ENCODE peak calls at places on chromosomes 4 and X, in nine cellular contexts. One of them, this sample, is unnamed.

GRCh38 chrX:11100281-11101035 is 10.7 kb upstream of the HCCS start:
- ATAC-seq in stimulated activated naive B cell treated with anti-CD40 and anti-IgM and Interleukin-4, amounts not matched to agents 10 μg/mL and 1 μg/mL and 100 μg/mL, for 72 hours: no peak
- ATAC-seq in activated naive CD4-positive, alpha-beta T cell treated with anti-CD3 and anti-CD28 coated beads, Interleukin-2, amount 50 U/mL, for 72 hours: no peak
- ATAC-seq in lower lobe of right lung: no peak
- ATAC-seq in activated CD4-positive, alpha-beta T cell treated with anti-CD3 and anti-CD28 coated beads for 36 hours: no peak
- ATAC-seq in left lobe of liver: peak
- ATAC-seq in right cardiac atrium: peak
- ATAC-seq in activated T-helper 17 cell treated with anti-CD3 and anti-CD28 coated beads, Interleukin-2, amount 50 U/mL, for 72 hours: no peak
- ATAC-seq in HepG2: peak
- ATAC-seq in this sample: no peak

GRCh38 chr4:53653484-53654053 is 62.3 kb upstream of the LNX1 start:
- ATAC-seq in activated naive CD4-positive, alpha-beta T cell treated with anti-CD3 and anti-CD28 coated beads, Interleukin-2, amount 50 U/mL, for 72 hours: no peak
- ATAC-seq in left lobe of liver: peak
- ATAC-seq in stimulated activated naive B cell treated with anti-CD40 and anti-IgM and Interleukin-4, amounts not matched to agents 10 μg/mL and 1 μg/mL and 100 μg/mL, for 72 hours: peak
- ATAC-seq in right cardiac atrium: no peak
- ATAC-seq in lower lobe of right lung: no peak
- ATAC-seq in HepG2: no peak
- ATAC-seq in activated CD4-positive, alpha-beta T cell treated with anti-CD3 and anti-CD28 coated beads for 36 hours: no peak
- ATAC-seq in activated T-helper 17 cell treated with anti-CD3 and anti-CD28 coated beads, Interleukin-2, amount 50 U/mL, for 72 hours: no peak
- ATAC-seq in this sample: no peak

GRCh38 chrX:43878902-43879526 is 3.2 kb downstream of the MAOB start:
- ATAC-seq in left lobe of liver: peak
- ATAC-seq in activated CD4-positive, alpha-beta T cell treated with anti-CD3 and anti-CD28 coated beads for 36 hours: no peak
- ATAC-seq in HepG2: no peak
- ATAC-seq in right cardiac atrium: peak
- ATAC-seq in lower lobe of right lung: no peak
- ATAC-seq in activated T-helper 17 cell treated with anti-CD3 and anti-CD28 coated beads, Interleukin-2, amount 50 U/mL, for 72 hours: no peak
- ATAC-seq in activated naive CD4-positive, alpha-beta T cell treated with anti-CD3 and anti-CD28 coated beads, Interleukin-2, amount 50 U/mL, for 72 hours: no peak
- ATAC-seq in stimulated activated naive B cell treated with anti-CD40 and anti-IgM and Interleukin-4, amounts not matched to agents 10 μg/mL and 1 μg/mL and 100 μg/mL, for 72 hours: no peak
- ATAC-seq in this sample: no peak

GRCh38 chr4:122668241-122668640 is 47.4 kb upstream of the IL21 start:
- ATAC-seq in left lobe of liver: no peak
- ATAC-seq in HepG2: no peak
- ATAC-seq in right cardiac atrium: no peak
- ATAC-seq in activated CD4-positive, alpha-beta T cell treated with anti-CD3 and anti-CD28 coated beads for 36 hours: no peak
- ATAC-seq in activated naive CD4-positive, alpha-beta T cell treated with anti-CD3 and anti-CD28 coated beads, Interleukin-2, amount 50 U/mL, for 72 hours: no peak
- ATAC-seq in lower lobe of right lung: no peak
- ATAC-seq in stimulated activated naive B cell treated with anti-CD40 and anti-IgM and Interleukin-4, amounts not matched to agents 10 μg/mL and 1 μg/mL and 100 μg/mL, for 72 hours: no peak
- ATAC-seq in activated T-helper 17 cell treated with anti-CD3 and anti-CD28 coated beads, Interleukin-2, amount 50 U/mL, for 72 hours: no peak
- ATAC-seq in this sample: no peak

GRCh38 chr4:122456228-122457106 is at the start of gene IL2:
- ATAC-seq in HepG2: no peak
- ATAC-seq in lower lobe of right lung: no peak
- ATAC-seq in activated naive CD4-positive, alpha-beta T cell treated with anti-CD3 and anti-CD28 coated beads, Interleukin-2, amount 50 U/mL, for 72 hours: peak
- ATAC-seq in right cardiac atrium: no peak
- ATAC-seq in activated CD4-positive, alpha-beta T cell treated with anti-CD3 and anti-CD28 coated beads for 36 hours: peak
- ATAC-seq in stimulated activated naive B cell treated with anti-CD40 and anti-IgM and Interleukin-4, amounts not matched to agents 10 μg/mL and 1 μg/mL and 100 μg/mL, for 72 hours: no peak
- ATAC-seq in activated T-helper 17 cell treated with anti-CD3 and anti-CD28 coated beads, Interleukin-2, amount 50 U/mL, for 72 hours: peak
- ATAC-seq in left lobe of liver: no peak
- ATAC-seq in this sample: no peak

GRCh38 chrX:126575911-126576310 is 23.3 kb upstream of the DCAF12L1 start:
- ATAC-seq in left lobe of liver: no peak
- ATAC-seq in activated T-helper 17 cell treated with anti-CD3 and anti-CD28 coated beads, Interleukin-2, amount 50 U/mL, for 72 hours: no peak
- ATAC-seq in right cardiac atrium: no peak
- ATAC-seq in stimulated activated naive B cell treated with anti-CD40 and anti-IgM and Interleukin-4, amounts not matched to agents 10 μg/mL and 1 μg/mL and 100 μg/mL, for 72 hours: no peak
- ATAC-seq in activated naive CD4-positive, alpha-beta T cell treated with anti-CD3 and anti-CD28 coated beads, Interleukin-2, amount 50 U/mL, for 72 hours: no peak
- ATAC-seq in activated CD4-positive, alpha-beta T cell treated with anti-CD3 and anti-CD28 coated beads for 36 hours: no peak
- ATAC-seq in lower lobe of right lung: no peak
- ATAC-seq in HepG2: no peak
- ATAC-seq in this sample: no peak

GRCh38 chrX:78321809-78322208 is 5.6 kb downstream of the CYSLTR1 start:
- ATAC-seq in stimulated activated naive B cell treated with anti-CD40 and anti-IgM and Interleukin-4, amounts not matched to agents 10 μg/mL and 1 μg/mL and 100 μg/mL, for 72 hours: peak
- ATAC-seq in left lobe of liver: no peak
- ATAC-seq in HepG2: no peak
- ATAC-seq in lower lobe of right lung: peak
- ATAC-seq in activated T-helper 17 cell treated with anti-CD3 and anti-CD28 coated beads, Interleukin-2, amount 50 U/mL, for 72 hours: peak
- ATAC-seq in activated naive CD4-positive, alpha-beta T cell treated with anti-CD3 and anti-CD28 coated beads, Interleukin-2, amount 50 U/mL, for 72 hours: peak
- ATAC-seq in right cardiac atrium: no peak
- ATAC-seq in activated CD4-positive, alpha-beta T cell treated with anti-CD3 and anti-CD28 coated beads for 36 hours: peak
- ATAC-seq in this sample: peak

GRCh38 chr4:64174247-64174882 is 234.9 kb downstream of the TECRL start:
- ATAC-seq in left lobe of liver: no peak
- ATAC-seq in activated naive CD4-positive, alpha-beta T cell treated with anti-CD3 and anti-CD28 coated beads, Interleukin-2, amount 50 U/mL, for 72 hours: no peak
- ATAC-seq in HepG2: peak
- ATAC-seq in activated CD4-positive, alpha-beta T cell treated with anti-CD3 and anti-CD28 coated beads for 36 hours: no peak
- ATAC-seq in lower lobe of right lung: no peak
- ATAC-seq in right cardiac atrium: no peak
- ATAC-seq in stimulated activated naive B cell treated with anti-CD40 and anti-IgM and Interleukin-4, amounts not matched to agents 10 μg/mL and 1 μg/mL and 100 μg/mL, for 72 hours: peak
- ATAC-seq in activated T-helper 17 cell treated with anti-CD3 and anti-CD28 coated beads, Interleukin-2, amount 50 U/mL, for 72 hours: no peak
- ATAC-seq in this sample: peak

GRCh38 chrX:63661676-63662075 is 123.3 kb downstream of the ARHGEF9 start:
- ATAC-seq in activated CD4-positive, alpha-beta T cell treated with anti-CD3 and anti-CD28 coated beads for 36 hours: no peak
- ATAC-seq in lower lobe of right lung: no peak
- ATAC-seq in stimulated activated naive B cell treated with anti-CD40 and anti-IgM and Interleukin-4, amounts not matched to agents 10 μg/mL and 1 μg/mL and 100 μg/mL, for 72 hours: no peak
- ATAC-seq in activated T-helper 17 cell treated with anti-CD3 and anti-CD28 coated beads, Interleukin-2, amount 50 U/mL, for 72 hours: no peak
- ATAC-seq in HepG2: no peak
- ATAC-seq in activated naive CD4-positive, alpha-beta T cell treated with anti-CD3 and anti-CD28 coated beads, Interleukin-2, amount 50 U/mL, for 72 hours: no peak
- ATAC-seq in left lobe of liver: no peak
- ATAC-seq in right cardiac atrium: peak
- ATAC-seq in this sample: no peak

GRCh38 chrX:154061801-154062200 is 35.7 kb downstream of the MECP2 start:
- ATAC-seq in left lobe of liver: no peak
- ATAC-seq in stimulated activated naive B cell treated with anti-CD40 and anti-IgM and Interleukin-4, amounts not matched to agents 10 μg/mL and 1 μg/mL and 100 μg/mL, for 72 hours: no peak
- ATAC-seq in activated T-helper 17 cell treated with anti-CD3 and anti-CD28 coated beads, Interleukin-2, amount 50 U/mL, for 72 hours: no peak
- ATAC-seq in activated naive CD4-positive, alpha-beta T cell treated with anti-CD3 and anti-CD28 coated beads, Interleukin-2, amount 50 U/mL, for 72 hours: no peak
- ATAC-seq in right cardiac atrium: no peak
- ATAC-seq in HepG2: no peak
- ATAC-seq in lower lobe of right lung: no peak
- ATAC-seq in activated CD4-positive, alpha-beta T cell treated with anti-CD3 and anti-CD28 coated beads for 36 hours: no peak
- ATAC-seq in this sample: no peak

GRCh38 chrX:153875391-153876111 is 10.4 kb downstream of the L1CAM start:
- ATAC-seq in left lobe of liver: peak
- ATAC-seq in stimulated activated naive B cell treated with anti-CD40 and anti-IgM and Interleukin-4, amounts not matched to agents 10 μg/mL and 1 μg/mL and 100 μg/mL, for 72 hours: peak
- ATAC-seq in activated naive CD4-positive, alpha-beta T cell treated with anti-CD3 and anti-CD28 coated beads, Interleukin-2, amount 50 U/mL, for 72 hours: peak
- ATAC-seq in right cardiac atrium: peak
- ATAC-seq in lower lobe of right lung: peak
- ATAC-seq in HepG2: peak
- ATAC-seq in activated T-helper 17 cell treated with anti-CD3 and anti-CD28 coated beads, Interleukin-2, amount 50 U/mL, for 72 hours: peak
- ATAC-seq in activated CD4-positive, alpha-beta T cell treated with anti-CD3 and anti-CD28 coated beads for 36 hours: peak
- ATAC-seq in this sample: no peak

GRCh38 chr4:174707897-174708296 is 121.2 kb downstream of the GLRA3 start:
- ATAC-seq in left lobe of liver: no peak
- ATAC-seq in activated naive CD4-positive, alpha-beta T cell treated with anti-CD3 and anti-CD28 coated beads, Interleukin-2, amount 50 U/mL, for 72 hours: no peak
- ATAC-seq in lower lobe of right lung: no peak
- ATAC-seq in right cardiac atrium: no peak
- ATAC-seq in HepG2: no peak
- ATAC-seq in activated CD4-positive, alpha-beta T cell treated with anti-CD3 and anti-CD28 coated beads for 36 hours: no peak
- ATAC-seq in stimulated activated naive B cell treated with anti-CD40 and anti-IgM and Interleukin-4, amounts not matched to agents 10 μg/mL and 1 μg/mL and 100 μg/mL, for 72 hours: no peak
- ATAC-seq in activated T-helper 17 cell treated with anti-CD3 and anti-CD28 coated beads, Interleukin-2, amount 50 U/mL, for 72 hours: no peak
- ATAC-seq in this sample: no peak

GRCh38 chrX:39516399-39516798 is 581.4 kb downstream of the BCOR start:
- ATAC-seq in activated CD4-positive, alpha-beta T cell treated with anti-CD3 and anti-CD28 coated beads for 36 hours: no peak
- ATAC-seq in activated T-helper 17 cell treated with anti-CD3 and anti-CD28 coated beads, Interleukin-2, amount 50 U/mL, for 72 hours: no peak
- ATAC-seq in left lobe of liver: no peak
- ATAC-seq in lower lobe of right lung: no peak
- ATAC-seq in activated naive CD4-positive, alpha-beta T cell treated with anti-CD3 and anti-CD28 coated beads, Interleukin-2, amount 50 U/mL, for 72 hours: no peak
- ATAC-seq in HepG2: no peak
- ATAC-seq in stimulated activated naive B cell treated with anti-CD40 and anti-IgM and Interleukin-4, amounts not matched to agents 10 μg/mL and 1 μg/mL and 100 μg/mL, for 72 hours: no peak
- ATAC-seq in right cardiac atrium: no peak
- ATAC-seq in this sample: no peak

GRCh38 chr4:168844261-168845039 is 165.6 kb downstream of the CBR4 start:
- ATAC-seq in activated T-helper 17 cell treated with anti-CD3 and anti-CD28 coated beads, Interleukin-2, amount 50 U/mL, for 72 hours: no peak
- ATAC-seq in activated naive CD4-positive, alpha-beta T cell treated with anti-CD3 and anti-CD28 coated beads, Interleukin-2, amount 50 U/mL, for 72 hours: no peak
- ATAC-seq in stimulated activated naive B cell treated with anti-CD40 and anti-IgM and Interleukin-4, amounts not matched to agents 10 μg/mL and 1 μg/mL and 100 μg/mL, for 72 hours: no peak
- ATAC-seq in right cardiac atrium: no peak
- ATAC-seq in left lobe of liver: peak
- ATAC-seq in HepG2: no peak
- ATAC-seq in lower lobe of right lung: peak
- ATAC-seq in activated CD4-positive, alpha-beta T cell treated with anti-CD3 and anti-CD28 coated beads for 36 hours: no peak
- ATAC-seq in this sample: no peak

GRCh38 chr4:86108152-86108551 is 251.7 kb downstream of the MAPK10 start:
- ATAC-seq in stimulated activated naive B cell treated with anti-CD40 and anti-IgM and Interleukin-4, amounts not matched to agents 10 μg/mL and 1 μg/mL and 100 μg/mL, for 72 hours: no peak
- ATAC-seq in HepG2: no peak
- ATAC-seq in left lobe of liver: no peak
- ATAC-seq in activated CD4-positive, alpha-beta T cell treated with anti-CD3 and anti-CD28 coated beads for 36 hours: no peak
- ATAC-seq in lower lobe of right lung: no peak
- ATAC-seq in activated T-helper 17 cell treated with anti-CD3 and anti-CD28 coated beads, Interleukin-2, amount 50 U/mL, for 72 hours: no peak
- ATAC-seq in activated naive CD4-positive, alpha-beta T cell treated with anti-CD3 and anti-CD28 coated beads, Interleukin-2, amount 50 U/mL, for 72 hours: no peak
- ATAC-seq in right cardiac atrium: no peak
- ATAC-seq in this sample: no peak

GRCh38 chr4:101593666-101594065 is 196.9 kb upstream of the BANK1 start:
- ATAC-seq in right cardiac atrium: no peak
- ATAC-seq in activated T-helper 17 cell treated with anti-CD3 and anti-CD28 coated beads, Interleukin-2, amount 50 U/mL, for 72 hours: no peak
- ATAC-seq in HepG2: no peak
- ATAC-seq in stimulated activated naive B cell treated with anti-CD40 and anti-IgM and Interleukin-4, amounts not matched to agents 10 μg/mL and 1 μg/mL and 100 μg/mL, for 72 hours: no peak
- ATAC-seq in activated CD4-positive, alpha-beta T cell treated with anti-CD3 and anti-CD28 coated beads for 36 hours: peak
- ATAC-seq in lower lobe of right lung: no peak
- ATAC-seq in left lobe of liver: no peak
- ATAC-seq in activated naive CD4-positive, alpha-beta T cell treated with anti-CD3 and anti-CD28 coated beads, Interleukin-2, amount 50 U/mL, for 72 hours: no peak
- ATAC-seq in this sample: no peak

GRCh38 chr4:169618986-169619385 is 1.4 kb upstream of the CLCN3 start:
- ATAC-seq in right cardiac atrium: no peak
- ATAC-seq in activated CD4-positive, alpha-beta T cell treated with anti-CD3 and anti-CD28 coated beads for 36 hours: no peak
- ATAC-seq in left lobe of liver: no peak
- ATAC-seq in activated T-helper 17 cell treated with anti-CD3 and anti-CD28 coated beads, Interleukin-2, amount 50 U/mL, for 72 hours: no peak
- ATAC-seq in HepG2: no peak
- ATAC-seq in stimulated activated naive B cell treated with anti-CD40 and anti-IgM and Interleukin-4, amounts not matched to agents 10 μg/mL and 1 μg/mL and 100 μg/mL, for 72 hours: no peak
- ATAC-seq in activated naive CD4-positive, alpha-beta T cell treated with anti-CD3 and anti-CD28 coated beads, Interleukin-2, amount 50 U/mL, for 72 hours: no peak
- ATAC-seq in lower lobe of right lung: no peak
- ATAC-seq in this sample: no peak

GRCh38 chrX:155334486-155335316 is at the start of gene CLIC2:
- ATAC-seq in stimulated activated naive B cell treated with anti-CD40 and anti-IgM and Interleukin-4, amounts not matched to agents 10 μg/mL and 1 μg/mL and 100 μg/mL, for 72 hours: peak
- ATAC-seq in right cardiac atrium: peak
- ATAC-seq in activated naive CD4-positive, alpha-beta T cell treated with anti-CD3 and anti-CD28 coated beads, Interleukin-2, amount 50 U/mL, for 72 hours: peak
- ATAC-seq in left lobe of liver: peak
- ATAC-seq in HepG2: no peak
- ATAC-seq in activated T-helper 17 cell treated with anti-CD3 and anti-CD28 coated beads, Interleukin-2, amount 50 U/mL, for 72 hours: peak
- ATAC-seq in activated CD4-positive, alpha-beta T cell treated with anti-CD3 and anti-CD28 coated beads for 36 hours: peak
- ATAC-seq in lower lobe of right lung: peak
- ATAC-seq in this sample: no peak

GRCh38 chr4:185638548-185639301 is 103.4 kb upstream of the PDLIM3 start:
- ATAC-seq in lower lobe of right lung: no peak
- ATAC-seq in stimulated activated naive B cell treated with anti-CD40 and anti-IgM and Interleukin-4, amounts not matched to agents 10 μg/mL and 1 μg/mL and 100 μg/mL, for 72 hours: no peak
- ATAC-seq in HepG2: no peak
- ATAC-seq in left lobe of liver: peak
- ATAC-seq in right cardiac atrium: peak
- ATAC-seq in activated T-helper 17 cell treated with anti-CD3 and anti-CD28 coated beads, Interleukin-2, amount 50 U/mL, for 72 hours: no peak
- ATAC-seq in activated naive CD4-positive, alpha-beta T cell treated with anti-CD3 and anti-CD28 coated beads, Interleukin-2, amount 50 U/mL, for 72 hours: no peak
- ATAC-seq in activated CD4-positive, alpha-beta T cell treated with anti-CD3 and anti-CD28 coated beads for 36 hours: no peak
- ATAC-seq in this sample: peak

GRCh38 chrX:69060631-69061408 is 104.4 kb downstream of the PJA1 start:
- ATAC-seq in activated CD4-positive, alpha-beta T cell treated with anti-CD3 and anti-CD28 coated beads for 36 hours: no peak
- ATAC-seq in stimulated activated naive B cell treated with anti-CD40 and anti-IgM and Interleukin-4, amounts not matched to agents 10 μg/mL and 1 μg/mL and 100 μg/mL, for 72 hours: no peak
- ATAC-seq in lower lobe of right lung: peak
- ATAC-seq in activated naive CD4-positive, alpha-beta T cell treated with anti-CD3 and anti-CD28 coated beads, Interleukin-2, amount 50 U/mL, for 72 hours: no peak
- ATAC-seq in left lobe of liver: peak
- ATAC-seq in right cardiac atrium: peak
- ATAC-seq in activated T-helper 17 cell treated with anti-CD3 and anti-CD28 coated beads, Interleukin-2, amount 50 U/mL, for 72 hours: no peak
- ATAC-seq in HepG2: peak
- ATAC-seq in this sample: no peak

GRCh38 chr4:184575306-184575705 is 73.9 kb downstream of the CASP3 start:
- ATAC-seq in right cardiac atrium: no peak
- ATAC-seq in HepG2: peak
- ATAC-seq in stimulated activated naive B cell treated with anti-CD40 and anti-IgM and Interleukin-4, amounts not matched to agents 10 μg/mL and 1 μg/mL and 100 μg/mL, for 72 hours: no peak
- ATAC-seq in activated naive CD4-positive, alpha-beta T cell treated with anti-CD3 and anti-CD28 coated beads, Interleukin-2, amount 50 U/mL, for 72 hours: peak
- ATAC-seq in lower lobe of right lung: no peak
- ATAC-seq in activated T-helper 17 cell treated with anti-CD3 and anti-CD28 coated beads, Interleukin-2, amount 50 U/mL, for 72 hours: peak
- ATAC-seq in activated CD4-positive, alpha-beta T cell treated with anti-CD3 and anti-CD28 coated beads for 36 hours: peak
- ATAC-seq in left lobe of liver: no peak
- ATAC-seq in this sample: no peak

GRCh38 chr4:119536572-119537528 is 91.8 kb downstream of the PDE5A start:
- ATAC-seq in activated CD4-positive, alpha-beta T cell treated with anti-CD3 and anti-CD28 coated beads for 36 hours: no peak
- ATAC-seq in left lobe of liver: no peak
- ATAC-seq in stimulated activated naive B cell treated with anti-CD40 and anti-IgM and Interleukin-4, amounts not matched to agents 10 μg/mL and 1 μg/mL and 100 μg/mL, for 72 hours: peak
- ATAC-seq in HepG2: no peak
- ATAC-seq in activated T-helper 17 cell treated with anti-CD3 and anti-CD28 coated beads, Interleukin-2, amount 50 U/mL, for 72 hours: no peak
- ATAC-seq in right cardiac atrium: no peak
- ATAC-seq in activated naive CD4-positive, alpha-beta T cell treated with anti-CD3 and anti-CD28 coated beads, Interleukin-2, amount 50 U/mL, for 72 hours: no peak
- ATAC-seq in lower lobe of right lung: no peak
- ATAC-seq in this sample: peak

GRCh38 chr4:183989471-183989870 is 84.4 kb downstream of the STOX2 start:
- ATAC-seq in stimulated activated naive B cell treated with anti-CD40 and anti-IgM and Interleukin-4, amounts not matched to agents 10 μg/mL and 1 μg/mL and 100 μg/mL, for 72 hours: no peak
- ATAC-seq in activated T-helper 17 cell treated with anti-CD3 and anti-CD28 coated beads, Interleukin-2, amount 50 U/mL, for 72 hours: no peak
- ATAC-seq in activated naive CD4-positive, alpha-beta T cell treated with anti-CD3 and anti-CD28 coated beads, Interleukin-2, amount 50 U/mL, for 72 hours: no peak
- ATAC-seq in right cardiac atrium: no peak
- ATAC-seq in left lobe of liver: no peak
- ATAC-seq in HepG2: no peak
- ATAC-seq in activated CD4-positive, alpha-beta T cell treated with anti-CD3 and anti-CD28 coated beads for 36 hours: no peak
- ATAC-seq in lower lobe of right lung: no peak
- ATAC-seq in this sample: no peak

GRCh38 chrX:119150163-119151135 is 22.8 kb upstream of the KIAA1210 start:
- ATAC-seq in stimulated activated naive B cell treated with anti-CD40 and anti-IgM and Interleukin-4, amounts not matched to agents 10 μg/mL and 1 μg/mL and 100 μg/mL, for 72 hours: no peak
- ATAC-seq in activated T-helper 17 cell treated with anti-CD3 and anti-CD28 coated beads, Interleukin-2, amount 50 U/mL, for 72 hours: no peak
- ATAC-seq in HepG2: no peak
- ATAC-seq in left lobe of liver: no peak
- ATAC-seq in activated naive CD4-positive, alpha-beta T cell treated with anti-CD3 and anti-CD28 coated beads, Interleukin-2, amount 50 U/mL, for 72 hours: no peak
- ATAC-seq in lower lobe of right lung: no peak
- ATAC-seq in right cardiac atrium: no peak
- ATAC-seq in activated CD4-positive, alpha-beta T cell treated with anti-CD3 and anti-CD28 coated beads for 36 hours: no peak
- ATAC-seq in this sample: no peak

GRCh38 chr4:5365071-5366008 is 314.1 kb downstream of the STK32B start:
- ATAC-seq in left lobe of liver: no peak
- ATAC-seq in activated naive CD4-positive, alpha-beta T cell treated with anti-CD3 and anti-CD28 coated beads, Interleukin-2, amount 50 U/mL, for 72 hours: no peak
- ATAC-seq in activated CD4-positive, alpha-beta T cell treated with anti-CD3 and anti-CD28 coated beads for 36 hours: no peak
- ATAC-seq in activated T-helper 17 cell treated with anti-CD3 and anti-CD28 coated beads, Interleukin-2, amount 50 U/mL, for 72 hours: no peak
- ATAC-seq in right cardiac atrium: no peak
- ATAC-seq in lower lobe of right lung: no peak
- ATAC-seq in HepG2: no peak
- ATAC-seq in stimulated activated naive B cell treated with anti-CD40 and anti-IgM and Interleukin-4, amounts not matched to agents 10 μg/mL and 1 μg/mL and 100 μg/mL, for 72 hours: no peak
- ATAC-seq in this sample: no peak

GRCh38 chr4:178823673-178824072 is 1381.4 kb upstream of the AGA start:
- ATAC-seq in activated CD4-positive, alpha-beta T cell treated with anti-CD3 and anti-CD28 coated beads for 36 hours: no peak
- ATAC-seq in lower lobe of right lung: no peak
- ATAC-seq in HepG2: no peak
- ATAC-seq in stimulated activated naive B cell treated with anti-CD40 and anti-IgM and Interleukin-4, amounts not matched to agents 10 μg/mL and 1 μg/mL and 100 μg/mL, for 72 hours: no peak
- ATAC-seq in left lobe of liver: no peak
- ATAC-seq in activated naive CD4-positive, alpha-beta T cell treated with anti-CD3 and anti-CD28 coated beads, Interleukin-2, amount 50 U/mL, for 72 hours: no peak
- ATAC-seq in activated T-helper 17 cell treated with anti-CD3 and anti-CD28 coated beads, Interleukin-2, amount 50 U/mL, for 72 hours: no peak
- ATAC-seq in right cardiac atrium: no peak
- ATAC-seq in this sample: no peak

GRCh38 chrX:413322-414201 is 26.9 kb upstream of the PPP2R3B start:
- ATAC-seq in activated naive CD4-positive, alpha-beta T cell treated with anti-CD3 and anti-CD28 coated beads, Interleukin-2, amount 50 U/mL, for 72 hours: no peak
- ATAC-seq in activated T-helper 17 cell treated with anti-CD3 and anti-CD28 coated beads, Interleukin-2, amount 50 U/mL, for 72 hours: no peak
- ATAC-seq in lower lobe of right lung: peak
- ATAC-seq in left lobe of liver: no peak
- ATAC-seq in HepG2: peak
- ATAC-seq in stimulated activated naive B cell treated with anti-CD40 and anti-IgM and Interleukin-4, amounts not matched to agents 10 μg/mL and 1 μg/mL and 100 μg/mL, for 72 hours: peak
- ATAC-seq in right cardiac atrium: peak
- ATAC-seq in activated CD4-positive, alpha-beta T cell treated with anti-CD3 and anti-CD28 coated beads for 36 hours: no peak
- ATAC-seq in this sample: no peak

GRCh38 chr4:128574706-128575105 is 234.8 kb upstream of the JADE1 start:
- ATAC-seq in right cardiac atrium: peak
- ATAC-seq in HepG2: peak
- ATAC-seq in stimulated activated naive B cell treated with anti-CD40 and anti-IgM and Interleukin-4, amounts not matched to agents 10 μg/mL and 1 μg/mL and 100 μg/mL, for 72 hours: peak
- ATAC-seq in activated T-helper 17 cell treated with anti-CD3 and anti-CD28 coated beads, Interleukin-2, amount 50 U/mL, for 72 hours: peak
- ATAC-seq in activated naive CD4-positive, alpha-beta T cell treated with anti-CD3 and anti-CD28 coated beads, Interleukin-2, amount 50 U/mL, for 72 hours: peak
- ATAC-seq in left lobe of liver: peak
- ATAC-seq in lower lobe of right lung: peak
- ATAC-seq in activated CD4-positive, alpha-beta T cell treated with anti-CD3 and anti-CD28 coated beads for 36 hours: peak
- ATAC-seq in this sample: peak

GRCh38 chrX:129755779-129756650 is 17.2 kb downstream of the XPNPEP2 start:
- ATAC-seq in stimulated activated naive B cell treated with anti-CD40 and anti-IgM and Interleukin-4, amounts not matched to agents 10 μg/mL and 1 μg/mL and 100 μg/mL, for 72 hours: peak
- ATAC-seq in activated T-helper 17 cell treated with anti-CD3 and anti-CD28 coated beads, Interleukin-2, amount 50 U/mL, for 72 hours: no peak
- ATAC-seq in left lobe of liver: peak
- ATAC-seq in lower lobe of right lung: no peak
- ATAC-seq in activated CD4-positive, alpha-beta T cell treated with anti-CD3 and anti-CD28 coated beads for 36 hours: peak
- ATAC-seq in activated naive CD4-positive, alpha-beta T cell treated with anti-CD3 and anti-CD28 coated beads, Interleukin-2, amount 50 U/mL, for 72 hours: peak
- ATAC-seq in HepG2: peak
- ATAC-seq in right cardiac atrium: no peak
- ATAC-seq in this sample: no peak

GRCh38 chr4:22440999-22441398 is 74.9 kb downstream of the ADGRA3 start:
- ATAC-seq in stimulated activated naive B cell treated with anti-CD40 and anti-IgM and Interleukin-4, amounts not matched to agents 10 μg/mL and 1 μg/mL and 100 μg/mL, for 72 hours: no peak
- ATAC-seq in right cardiac atrium: no peak
- ATAC-seq in activated CD4-positive, alpha-beta T cell treated with anti-CD3 and anti-CD28 coated beads for 36 hours: no peak
- ATAC-seq in HepG2: no peak
- ATAC-seq in activated T-helper 17 cell treated with anti-CD3 and anti-CD28 coated beads, Interleukin-2, amount 50 U/mL, for 72 hours: no peak
- ATAC-seq in left lobe of liver: peak
- ATAC-seq in lower lobe of right lung: no peak
- ATAC-seq in activated naive CD4-positive, alpha-beta T cell treated with anti-CD3 and anti-CD28 coated beads, Interleukin-2, amount 50 U/mL, for 72 hours: no peak
- ATAC-seq in this sample: no peak

GRCh38 chrX:152637649-152638442 is at the start of gene GABRQ:
- ATAC-seq in lower lobe of right lung: peak
- ATAC-seq in activated T-helper 17 cell treated with anti-CD3 and anti-CD28 coated beads, Interleukin-2, amount 50 U/mL, for 72 hours: no peak
- ATAC-seq in activated naive CD4-positive, alpha-beta T cell treated with anti-CD3 and anti-CD28 coated beads, Interleukin-2, amount 50 U/mL, for 72 hours: peak
- ATAC-seq in stimulated activated naive B cell treated with anti-CD40 and anti-IgM and Interleukin-4, amounts not matched to agents 10 μg/mL and 1 μg/mL and 100 μg/mL, for 72 hours: no peak
- ATAC-seq in HepG2: no peak
- ATAC-seq in right cardiac atrium: no peak
- ATAC-seq in activated CD4-positive, alpha-beta T cell treated with anti-CD3 and anti-CD28 coated beads for 36 hours: peak
- ATAC-seq in left lobe of liver: peak
- ATAC-seq in this sample: no peak

This sample was measured in stimulated activated memory B cell treated with anti-CD40 and anti-IgM and Interleukin-4, amounts not matched to agents 10 μg/mL and 1 μg/mL and 100 μg/mL, for 72 hours.